ENCODE peak calls at places on chromosomes 7 and 10, in ten cellular contexts. Z, G, E, Q, K, X, S, J, A and T are unnamed samples.

GRCh38 chr7:122885583-122886356 is 490 bp downstream of the CADPS2 start:
- DNase-seq in K (no peak), Q (peak; percentile 76), G (peak; percentile 43), X (peak; percentile 49), A (peak; percentile 70), S (peak; percentile 56), E (no peak), J (peak; percentile 59), Z (no peak), T (no peak)

GRCh38 chr7:24701232-24701898 is 55.9 kb downstream of the GSDME start:
- DNase-seq in K (no peak), X (no peak), Z (no peak), G (no peak), E (no peak), J (no peak), Q (peak; percentile 67), S (peak; percentile 43), A (peak; percentile 37), T (no peak)

GRCh38 chr10:5545778-5546710 is 21.3 kb downstream of the CALML3 start:
- DNase-seq in S (no peak), A (peak; percentile 80), K (no peak), G (peak; percentile 35), Z (no peak), E (no peak), Q (no peak), J (peak; percentile 72), X (peak; percentile 46), T (no peak)

GRCh38 chr7:152666078-152666477 is 9.9 kb downstream of the XRCC2 start:
- DNase-seq in J (no peak), K (no peak), Z (no peak), X (no peak), E (no peak), S (no peak), G (no peak), Q (no peak), A (no peak), T (no peak)

GRCh38 chr7:71272509-71273214 is 140.7 kb downstream of the GALNT17 start:
- DNase-seq in Z (no peak), S (no peak), E (no peak), J (no peak), A (no peak), Q (no peak), K (no peak), G (no peak), X (no peak), T (no peak)

GRCh38 chr10:49012603-49013002 is 73.0 kb upstream of the LRRC18 start:
- DNase-seq in S (no peak), A (no peak), X (no peak), G (no peak), J (no peak), Z (no peak), K (no peak), Q (no peak), E (no peak), T (no peak)

GRCh38 chr7:11294965-11295364 is 321.3 kb downstream of the PHF14 start:
- DNase-seq in X (no peak), E (no peak), J (no peak), A (no peak), G (no peak), Q (peak; percentile 81), K (no peak), S (no peak), Z (no peak), T (no peak)

GRCh38 chr7:104327963-104328307 is 468 bp upstream of the LHFPL3 start:
- DNase-seq in E (no peak), K (no peak), G (no peak), A (no peak), S (no peak), X (no peak), J (no peak), Q (peak; percentile 60), Z (no peak), T (no peak)

GRCh38 chr10:89745903-89746302 is 44.5 kb downstream of the KIF20B start:
- DNase-seq in K (no peak), Z (no peak), G (no peak), S (no peak), E (no peak), X (no peak), J (no peak), Q (no peak), A (no peak), T (no peak)

GRCh38 chr7:78316110-78316509 is 517.5 kb downstream of the PHTF2 start:
- DNase-seq in J (no peak), G (no peak), X (no peak), S (no peak), A (no peak), Z (no peak), Q (no peak), E (no peak), K (no peak), T (no peak)

GRCh38 chr7:98934267-98934666 is 55.9 kb downstream of the TRRAP start:
- DNase-seq in K (no peak), G (no peak), Z (no peak), J (no peak), S (no peak), Q (no peak), A (no peak), E (no peak), X (no peak), T (no peak)

GRCh38 chr7:22781230-22781711 is 41.4 kb downstream of the TOMM7 start:
- DNase-seq in E (no peak), X (no peak), Q (no peak), Z (no peak), J (no peak), A (no peak), S (no peak), G (no peak), K (no peak), T (no peak)

GRCh38 chr7:150428671-150429451 is 21.6 kb upstream of the GIMAP8 start:
- DNase-seq in Q (peak; percentile 98), K (no peak), Z (no peak), E (no peak), S (peak; percentile 11), G (peak; percentile 72), A (peak; percentile 56), X (no peak), J (no peak), T (no peak)

GRCh38 chr10:118982366-118982765 is 47.1 kb upstream of the NANOS1 start:
- DNase-seq in J (no peak), Q (no peak), G (no peak), S (no peak), E (no peak), K (no peak), A (no peak), Z (no peak), X (no peak), T (no peak)

GRCh38 chr10:112271982-112272381 is 11.2 kb upstream of the TECTB start:
- DNase-seq in G (no peak), K (no peak), Q (no peak), J (no peak), Z (no peak), X (no peak), S (no peak), E (no peak), A (no peak), T (no peak)

GRCh38 chr7:92634924-92635519 is 44.8 kb upstream of the FAM133B start:
- DNase-seq in K (no peak), Q (peak; percentile 69), S (no peak), E (no peak), G (no peak), Z (no peak), J (no peak), X (no peak), A (peak; percentile 54), T (no peak)

GRCh38 chr10:543131-543530 is 146.3 kb downstream of the DIP2C start:
- DNase-seq in E (no peak), Z (no peak), K (no peak), J (no peak), S (peak; percentile 50), X (no peak), Q (peak; percentile 11), G (no peak), A (no peak), T (no peak)

GRCh38 chr10:93222211-93222754 is 148.6 kb downstream of the CYP26A1 start:
- DNase-seq in S (no peak), X (no peak), Q (no peak), E (no peak), A (no peak), G (no peak), K (no peak), Z (no peak), J (no peak), T (no peak)

GRCh38 chr10:103451091-103451801 is 924 bp downstream of the CALHM2 start:
- DNase-seq in K (no peak), Q (peak; percentile 82), S (no peak), E (peak; percentile 40), Z (peak; percentile 40), X (no peak), J (peak; percentile 89), A (peak; percentile 28), G (peak; percentile 52), T (no peak)

GRCh38 chr7:157014635-157015555 is 4.4 kb upstream of the MNX1 start:
- DNase-seq in G (no peak), E (no peak), A (no peak), K (no peak), X (no peak), Q (no peak), S (no peak), J (no peak), Z (no peak), T (no peak)

GRCh38 chr7:4694653-4695335 is 12.7 kb downstream of the FOXK1 start:
- DNase-seq in J (peak; percentile 71), X (no peak), Q (no peak), Z (peak; percentile 55), K (no peak), A (no peak), S (no peak), E (no peak), G (peak; percentile 30), T (no peak)

GRCh38 chr7:159144756-159145543 is at the start of gene VIPR2:
- DNase-seq in K (no peak), S (no peak), J (peak; percentile 37), X (no peak), E (no peak), G (peak; percentile 13), Q (peak; percentile 43), Z (no peak), A (no peak), T (no peak)

GRCh38 chr7:159038066-159038465 is 106.6 kb downstream of the VIPR2 start:
- DNase-seq in K (no peak), A (no peak), Z (no peak), J (no peak), G (no peak), E (no peak), Q (no peak), X (no peak), S (no peak), T (no peak)

GRCh38 chr7:51224811-51225581 is 91.6 kb downstream of the COBL start:
- DNase-seq in J (no peak), Q (peak; percentile 86), S (peak; percentile 43), A (peak; percentile 61), Z (no peak), G (peak; percentile 85), K (no peak), X (peak; percentile 26), E (no peak), T (no peak)

GRCh38 chr7:30727061-30727945 is 24.6 kb upstream of the INMT start:
- DNase-seq in X (no peak), G (peak; percentile 27), Q (peak; percentile 35), K (no peak), E (peak; percentile 61), Z (no peak), A (no peak), J (no peak), S (no peak), T (no peak)

GRCh38 chr7:142457146-142457703 is 199.4 kb upstream of the PRSS58 start:
- DNase-seq in Z (no peak), J (no peak), K (no peak), S (no peak), Q (no peak), A (no peak), G (no peak), X (no peak), E (no peak), T (no peak)